ENCODE peak calls at places on chromosomes 16 and 17, in four cellular contexts. One of them, this sample, is unnamed.

GRCh38 chr17:81566461-81567126 is 14.4 kb upstream of the FAAP100 start:
- DNase-seq in H1: no peak
- DNase-seq in K562: no peak
- DNase-seq in endothelial cell of umbilical vein: peak; percentile 97
- DNase-seq in this sample: peak; percentile 93

GRCh38 chr17:73697872-73698271 is 53.6 kb upstream of the SDK2 start:
- DNase-seq in H1: no peak
- DNase-seq in endothelial cell of umbilical vein: no peak
- DNase-seq in K562: no peak
- DNase-seq in this sample: no peak

GRCh38 chr17:1779571-1780074 is 17.8 kb downstream of the SERPINF1 start:
- DNase-seq in K562: no peak
- DNase-seq in endothelial cell of umbilical vein: peak; percentile 76
- DNase-seq in H1: no peak
- DNase-seq in this sample: peak; percentile 91

GRCh38 chr16:27223701-27224100 is 20.4 kb downstream of the KDM8 start:
- DNase-seq in endothelial cell of umbilical vein: no peak
- DNase-seq in H1: no peak
- DNase-seq in K562: no peak
- DNase-seq in this sample: no peak

GRCh38 chr16:89922884-89923639 is at the start of gene TUBB3:
- DNase-seq in endothelial cell of umbilical vein: peak; percentile 83
- DNase-seq in K562: peak; percentile 90
- DNase-seq in H1: no peak
- DNase-seq in this sample: no peak

GRCh38 chr17:34862384-34862783 is 98.9 kb downstream of the CCT6B start:
- DNase-seq in H1: no peak
- DNase-seq in K562: no peak
- DNase-seq in endothelial cell of umbilical vein: no peak
- DNase-seq in this sample: no peak

GRCh38 chr17:82330322-82331239 is 3.0 kb downstream of the SECTM1 start:
- DNase-seq in endothelial cell of umbilical vein: peak; percentile 23
- DNase-seq in H1: no peak
- DNase-seq in K562: no peak
- DNase-seq in this sample: no peak

GRCh38 chr17:4498461-4499397 is at the start of gene SPNS2:
- DNase-seq in H1: no peak
- DNase-seq in K562: peak; percentile 59
- DNase-seq in endothelial cell of umbilical vein: peak; percentile 64
- DNase-seq in this sample: no peak

GRCh38 chr17:29127840-29128239 is 52.4 kb downstream of the MYO18A start:
- DNase-seq in H1: no peak
- DNase-seq in endothelial cell of umbilical vein: no peak
- DNase-seq in K562: no peak
- DNase-seq in this sample: no peak

GRCh38 chr16:397135-397661 is at the start of gene NME4:
- DNase-seq in endothelial cell of umbilical vein: peak; percentile 19
- DNase-seq in K562: peak; percentile 75
- DNase-seq in H1: no peak
- DNase-seq in this sample: no peak

GRCh38 chr17:50052822-50053653 is 2.9 kb upstream of the ITGA3 start:
- DNase-seq in endothelial cell of umbilical vein: peak; percentile 71
- DNase-seq in H1: no peak
- DNase-seq in K562: peak; percentile 24
- DNase-seq in this sample: no peak

GRCh38 chr17:41416478-41416877 is 7.9 kb downstream of the KRT37 start:
- DNase-seq in H1: no peak
- DNase-seq in endothelial cell of umbilical vein: no peak
- DNase-seq in K562: no peak
- DNase-seq in this sample: no peak

GRCh38 chr16:50315346-50315997 is 49.1 kb downstream of the ADCY7 start:
- DNase-seq in endothelial cell of umbilical vein: no peak
- DNase-seq in H1: no peak
- DNase-seq in K562: no peak
- DNase-seq in this sample: no peak

GRCh38 chr17:64017381-64017980 is 3.0 kb downstream of the ICAM2 start:
- DNase-seq in K562: no peak
- DNase-seq in H1: no peak
- DNase-seq in endothelial cell of umbilical vein: peak; percentile 43
- DNase-seq in this sample: no peak

GRCh38 chr17:70034158-70034557 is 40.9 kb upstream of the KCNJ16 start:
- DNase-seq in K562: no peak
- DNase-seq in H1: no peak
- DNase-seq in endothelial cell of umbilical vein: peak; percentile 98
- DNase-seq in this sample: no peak

GRCh38 chr16:52976539-52977167 is 76.0 kb downstream of the CHD9NB start:
- DNase-seq in endothelial cell of umbilical vein: peak; percentile 17
- DNase-seq in H1: no peak
- DNase-seq in K562: peak; percentile 30
- DNase-seq in this sample: no peak

GRCh38 chr16:58413359-58413758 is 21.1 kb downstream of the GINS3 start:
- DNase-seq in endothelial cell of umbilical vein: no peak
- DNase-seq in K562: no peak
- DNase-seq in H1: no peak
- DNase-seq in this sample: no peak

GRCh38 chr17:40551874-40552768 is 13.2 kb downstream of the CCR7 start:
- DNase-seq in K562: peak; percentile 0
- DNase-seq in endothelial cell of umbilical vein: no peak
- DNase-seq in H1: no peak
- DNase-seq in this sample: no peak

GRCh38 chr16:86217891-86218270 is 292.4 kb upstream of the FOXF1 start:
- DNase-seq in H1: no peak
- DNase-seq in endothelial cell of umbilical vein: no peak
- DNase-seq in K562: no peak
- DNase-seq in this sample: no peak

GRCh38 chr17:50871369-50871768 is 5.2 kb upstream of the TOB1 start:
- DNase-seq in K562: no peak
- DNase-seq in endothelial cell of umbilical vein: no peak
- DNase-seq in H1: no peak
- DNase-seq in this sample: no peak

GRCh38 chr17:50027639-50028206 is 28.2 kb upstream of the ITGA3 start:
- DNase-seq in K562: no peak
- DNase-seq in H1: no peak
- DNase-seq in endothelial cell of umbilical vein: peak; percentile 85
- DNase-seq in this sample: no peak

GRCh38 chr16:24955975-24956731 is 59.0 kb downstream of the ARHGAP17 start:
- DNase-seq in endothelial cell of umbilical vein: no peak
- DNase-seq in K562: no peak
- DNase-seq in H1: no peak
- DNase-seq in this sample: no peak
- H3K36me3 ChIP-seq in endothelial cell of umbilical vein: peaks cover 55% of the 10 kb centered on the region
- H3K36me3 ChIP-seq in K562: peaks cover 73% of the 10 kb centered on the region
- H3K36me3 ChIP-seq in H1: peaks cover 8% of the 10 kb centered on the region
- H3K36me3 ChIP-seq in this sample: peaks cover 52% of the 10 kb centered on the region

DNA sequence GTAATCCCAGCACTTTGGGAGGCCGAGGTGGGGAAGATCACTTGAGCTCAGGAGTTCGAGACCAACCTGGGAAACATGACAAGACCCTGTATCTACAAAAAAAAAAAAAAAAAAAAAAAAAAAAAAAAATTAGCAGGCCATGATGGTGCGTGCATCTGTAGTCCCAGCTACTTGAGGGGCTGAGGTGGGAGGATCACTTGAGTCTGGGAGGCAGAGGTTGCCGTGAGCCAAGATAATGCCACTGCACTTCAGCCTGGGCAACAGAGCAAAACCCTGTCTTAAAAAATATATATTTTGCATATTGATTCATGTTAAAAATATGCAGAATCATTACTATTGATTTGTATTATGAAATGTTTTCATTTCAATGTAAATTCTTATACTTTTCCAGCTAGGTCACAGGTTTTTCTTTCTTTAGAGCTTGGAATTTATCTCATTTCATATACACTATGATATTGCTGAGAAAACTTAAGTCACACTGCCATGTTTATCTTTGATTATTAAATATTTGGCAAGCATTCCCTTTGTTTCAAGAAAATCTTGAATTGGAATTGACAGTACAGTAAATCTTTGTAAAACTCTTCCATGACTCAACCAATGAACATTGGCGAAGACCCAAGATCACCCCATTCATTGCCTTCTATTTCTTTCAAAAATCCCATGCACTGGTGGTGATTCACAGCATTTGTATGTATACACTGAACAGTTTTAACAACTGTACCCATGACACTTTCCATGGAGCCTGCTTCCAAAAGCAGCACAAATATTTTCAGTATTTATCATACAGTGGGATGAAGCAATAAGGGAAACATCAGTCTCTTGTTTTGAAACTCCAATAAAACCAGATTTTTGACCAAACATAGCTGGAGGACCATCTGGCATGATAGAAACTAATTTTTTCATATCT is 83.5 kb upstream of the TNRC6A start:
- DNase-seq in endothelial cell of umbilical vein: peak; percentile 99
- DNase-seq in K562: no peak
- DNase-seq in H1: no peak
- DNase-seq in this sample: no peak
- H3K9ac ChIP-seq in endothelial cell of umbilical vein: peak overlapping the region; percentile 5
- H3K9ac ChIP-seq in K562: no peak overlapping the region
- H3K9ac ChIP-seq in H1: no peak overlapping the region
- H3K9ac ChIP-seq in this sample: no peak overlapping the region

DNA sequence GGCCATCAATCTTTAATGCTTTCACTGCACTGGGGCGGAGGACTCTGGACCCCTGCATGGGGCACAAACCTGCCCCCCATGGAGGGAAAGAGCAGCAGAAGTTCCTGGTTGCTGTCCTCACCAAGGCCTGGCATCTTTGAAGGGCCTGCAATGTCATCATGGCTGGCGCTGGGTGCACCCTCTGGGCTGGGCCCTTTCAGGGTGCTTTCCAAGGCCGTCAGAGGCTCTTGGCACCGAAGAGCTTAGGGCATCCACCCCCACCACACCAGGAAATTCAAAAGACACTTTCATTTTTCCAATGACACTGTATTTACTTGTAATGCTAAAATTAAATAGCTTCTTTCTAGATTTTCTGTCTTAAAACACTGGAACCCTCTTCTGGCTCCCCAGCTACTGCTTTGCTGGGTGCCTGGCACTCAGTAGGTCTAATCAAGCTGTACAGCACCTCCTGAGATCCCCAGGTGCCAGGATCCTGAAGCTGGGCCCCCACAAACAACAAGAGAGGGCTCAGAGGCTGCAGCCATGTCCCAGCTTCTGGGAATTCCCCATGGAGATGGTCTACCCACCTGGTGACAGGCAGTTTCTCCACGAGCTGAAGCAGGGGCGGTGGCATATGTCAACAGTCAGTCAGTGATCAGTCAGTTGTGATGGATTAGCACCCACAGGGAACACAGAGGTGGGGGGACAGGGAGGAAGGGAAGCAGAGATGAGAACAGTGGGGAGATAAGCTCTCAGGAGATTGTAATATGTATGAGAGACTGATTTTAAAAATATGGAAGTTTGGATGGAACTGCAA is 2.1 kb upstream of the CACNG1 start:
- DNase-seq in H1: no peak
- DNase-seq in endothelial cell of umbilical vein: no peak
- DNase-seq in K562: no peak
- DNase-seq in this sample: no peak
- TF ChIP-seq POLR2AphosphoS5 in H1: no peak
- TF ChIP-seq POLR2AphosphoS5 in endothelial cell of umbilical vein: no peak
- TF ChIP-seq POLR2AphosphoS5 in K562: no peak
- TF ChIP-seq POLR2AphosphoS5 in this sample: no peak

GRCh38 chr17:62366191-62366590 is 14.2 kb upstream of the EFCAB3 start:
- DNase-seq in K562: no peak
- DNase-seq in endothelial cell of umbilical vein: no peak
- DNase-seq in H1: no peak
- DNase-seq in this sample: no peak
- H3K36me3 ChIP-seq in K562: no peaks in the 10 kb centered on the region
- H3K36me3 ChIP-seq in endothelial cell of umbilical vein: no peaks in the 10 kb centered on the region
- H3K36me3 ChIP-seq in H1: no peaks in the 10 kb centered on the region
- H3K36me3 ChIP-seq in this sample: no peaks in the 10 kb centered on the region

DNA sequence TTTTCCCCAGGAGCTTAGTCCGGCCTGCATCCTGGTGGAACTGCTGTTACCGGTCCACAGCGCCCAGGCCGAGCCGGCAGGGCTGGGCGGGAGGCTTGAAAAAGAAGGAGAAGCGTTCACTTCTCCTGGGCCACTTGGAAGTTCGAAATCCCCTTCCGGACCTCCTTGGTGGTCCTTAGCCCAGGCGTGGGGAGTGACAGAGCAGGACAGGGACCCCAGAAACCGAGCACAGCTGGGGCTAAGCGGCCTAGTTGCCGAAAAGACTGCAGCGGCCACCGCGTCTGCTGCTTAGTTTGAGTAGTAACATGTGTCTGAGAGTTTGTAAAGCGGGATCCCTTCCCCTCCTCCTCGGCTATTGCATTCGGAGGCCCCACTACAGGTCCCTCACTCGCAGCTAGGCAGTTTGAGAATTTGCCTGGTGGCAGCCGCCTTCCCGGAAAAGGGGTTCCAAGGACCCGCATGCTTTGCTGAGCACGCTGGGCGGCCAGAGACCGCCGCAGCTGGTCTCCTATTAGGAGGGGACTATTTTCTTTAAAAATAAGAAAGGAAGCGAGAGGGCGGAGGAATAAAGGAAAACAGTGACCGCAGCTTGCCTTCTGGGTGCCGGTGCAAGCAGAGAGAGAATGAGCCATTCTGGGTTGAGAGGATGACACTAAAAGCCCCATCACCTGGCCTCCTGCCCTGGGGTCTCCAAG is 980 bp upstream of the HOXB5 start:
- DNase-seq in endothelial cell of umbilical vein: no peak
- DNase-seq in H1: no peak
- DNase-seq in K562: no peak
- DNase-seq in this sample: no peak
- H3K9ac ChIP-seq in endothelial cell of umbilical vein: no peak overlapping the region
- H3K9ac ChIP-seq in H1: no peak overlapping the region
- H3K9ac ChIP-seq in K562: no peak overlapping the region
- H3K9ac ChIP-seq in this sample: peak overlapping the region; percentile 67

DNA sequence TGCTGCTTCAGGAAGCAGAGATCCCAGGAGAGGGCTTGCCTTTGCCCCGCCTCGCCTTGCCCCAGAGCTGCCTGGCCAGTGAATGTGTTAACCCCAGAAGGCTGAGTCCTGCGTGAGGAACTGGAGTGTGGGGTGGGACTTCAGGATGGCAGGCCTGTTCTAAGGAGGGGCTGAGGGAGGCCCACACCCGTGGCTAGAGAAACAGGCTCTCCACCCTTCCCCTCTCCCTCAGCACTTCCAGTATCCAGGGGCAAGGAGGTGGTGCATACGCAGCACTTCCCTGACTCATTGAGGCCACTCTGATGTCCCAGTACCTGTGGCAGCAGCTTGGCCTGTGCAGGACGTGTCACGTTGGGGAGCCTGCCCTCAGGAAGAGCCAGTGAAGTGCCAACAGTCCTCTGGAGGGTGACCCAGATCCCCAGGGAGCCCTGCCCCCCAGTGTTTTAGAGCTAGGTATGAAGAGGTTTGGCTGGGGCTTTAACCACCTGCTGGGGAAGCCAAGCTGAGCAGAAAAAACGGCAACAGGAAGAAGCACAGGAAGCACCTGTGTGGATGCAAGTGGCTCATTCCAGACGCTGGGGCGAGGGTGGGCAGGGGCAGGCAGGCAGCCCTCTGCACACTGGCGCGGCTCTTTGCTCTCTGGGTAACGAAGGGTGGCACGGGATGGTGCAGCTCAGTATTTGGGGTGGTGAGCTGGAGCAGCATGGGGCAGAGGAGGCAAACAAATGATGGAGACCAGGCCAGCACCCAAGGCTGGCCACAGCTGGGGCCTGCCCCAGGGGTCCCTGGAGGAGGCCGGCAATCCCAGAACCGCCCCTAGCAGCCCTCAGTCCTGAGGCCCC is 14.7 kb upstream of the CTCF start:
- DNase-seq in endothelial cell of umbilical vein: peak; percentile 83
- DNase-seq in K562: no peak
- DNase-seq in H1: no peak
- DNase-seq in this sample: no peak
- TF ChIP-seq POLR2AphosphoS5 in endothelial cell of umbilical vein: no peak
- TF ChIP-seq POLR2AphosphoS5 in K562: no peak
- TF ChIP-seq POLR2AphosphoS5 in H1: no peak
- TF ChIP-seq POLR2AphosphoS5 in this sample: no peak